ENCODE peak calls at places on chromosomes 2 and 18, in four cellular contexts. D is IMR-90, O is K562, M is HCT116. Z is an unnamed sample.

GRCh38 chr2:177261115-177261779 is 3.3 kb downstream of the NFE2L2 start:
- DNase-seq in O (no peak), M (no peak), D (no peak), Z (no peak)

GRCh38 chr2:88181511-88181910 is 11.4 kb downstream of the THNSL2 start:
- DNase-seq in M (no peak), D (no peak), O (no peak), Z (no peak)

GRCh38 chr18:9365406-9365805 is 30.8 kb downstream of the TWSG1 start:
- DNase-seq in O (no peak), D (peak), M (no peak), Z (no peak)

GRCh38 chr18:13895505-13896033 is 19.8 kb downstream of the MC2R start:
- DNase-seq in O (no peak), M (no peak), D (no peak), Z (no peak)

GRCh38 chr18:69757733-69758132 is 189.9 kb downstream of the CD226 start:
- DNase-seq in M (no peak), D (peak), O (no peak), Z (peak)

GRCh38 chr18:13541621-13542519 is 184.5 kb downstream of the FAM210A start:
- DNase-seq in D (no peak), M (no peak), O (no peak), Z (peak)

GRCh38 chr2:61057562-61057961 is 8.1 kb upstream of the SANBR start:
- DNase-seq in O (no peak), M (no peak), D (no peak), Z (no peak)

GRCh38 chr2:191023235-191023679 is 9.3 kb upstream of the STAT1 start:
- DNase-seq in M (no peak), D (no peak), O (peak), Z (no peak)

GRCh38 chr2:238459081-238459629 is 32.4 kb downstream of the ASB1 start:
- DNase-seq in D (peak), M (no peak), O (no peak), Z (no peak)

GRCh38 chr18:68397241-68398035 is 317.5 kb downstream of the TMX3 start:
- DNase-seq in D (peak), O (no peak), M (no peak), Z (no peak)

GRCh38 chr2:230226090-230226551 is 585 bp downstream of the SP140 start:
- DNase-seq in O (no peak), D (no peak), M (no peak), Z (no peak)

GRCh38 chr2:239102266-239102665 is 254.4 kb downstream of the TWIST2 start:
- DNase-seq in O (no peak), D (no peak), M (no peak), Z (no peak)

GRCh38 chr2:238097988-238098853 is 1.9 kb upstream of the ESPNL start:
- DNase-seq in O (peak), D (no peak), M (peak), Z (peak)

GRCh38 chr2:38581193-38582147 is 21.3 kb downstream of the HNRNPLL start:
- DNase-seq in D (peak), O (peak), M (peak), Z (no peak)

GRCh38 chr18:63057707-63058106 is 261.9 kb downstream of the BCL2 start:
- DNase-seq in O (no peak), M (no peak), D (no peak), Z (no peak)

GRCh38 chr2:176202491-176202890 is 14.0 kb downstream of the HOXD1 start:
- DNase-seq in O (no peak), D (no peak), M (no peak), Z (no peak)

GRCh38 chr2:101751276-101751675 is 53.8 kb downstream of the MAP4K4 start:
- DNase-seq in D (no peak), M (no peak), O (no peak), Z (no peak)
- H3K4me2 ChIP-seq in D (peak), M (no peak), O (peak), Z (peak)

GRCh38 chr2:28134857-28135256 is 244.3 kb downstream of the BABAM2 start:
- DNase-seq in O (no peak), D (no peak), M (no peak), Z (no peak)

GRCh38 chr2:28135324-28135723 is 244.8 kb downstream of the BABAM2 start:
- DNase-seq in D (no peak), O (no peak), M (no peak), Z (no peak)

GRCh38 chr2:28136557-28136956 is 246.0 kb downstream of the BABAM2 start:
- DNase-seq in O (no peak), D (no peak), M (no peak), Z (no peak)

GRCh38 chr2:28137221-28137620 is 246.7 kb downstream of the BABAM2 start:
- DNase-seq in O (no peak), M (no peak), D (peak), Z (peak)

DNA sequence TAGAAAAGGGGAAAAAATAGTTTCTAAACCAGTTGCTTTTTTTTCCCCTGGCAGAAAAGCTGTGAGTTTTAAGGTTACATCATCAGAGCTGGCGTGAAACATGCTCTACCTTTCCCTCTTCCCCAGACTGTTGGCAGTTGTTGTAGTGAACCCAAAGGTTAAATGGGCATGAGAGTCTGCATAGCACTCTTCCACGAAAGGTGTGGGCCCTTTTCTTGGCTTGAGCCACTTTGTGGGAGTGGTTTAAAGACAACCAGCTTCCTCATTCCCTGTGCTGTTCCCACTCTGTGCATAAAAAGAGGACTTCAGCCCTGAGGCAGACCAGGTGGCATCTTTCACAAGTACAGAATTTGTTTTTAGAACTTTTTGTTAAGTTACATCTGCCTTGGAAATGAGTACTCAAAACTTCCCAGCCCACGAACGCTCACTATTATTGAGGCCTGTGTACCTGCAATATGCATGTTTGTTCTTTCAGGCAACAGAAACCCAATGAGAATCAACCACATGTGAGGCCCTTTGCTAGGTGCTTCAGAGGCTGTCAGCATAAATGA is 243.8 kb downstream of the BABAM2 start:
- DNase-seq in D (no peak), M (no peak), O (no peak), Z (no peak)
- TF ChIP-seq POLR2A in D (no peak), M (no peak), O (no peak), Z (no peak)

GRCh38 chr2:197161738-197162137 is 148.8 kb downstream of the ANKRD44 start:
- DNase-seq in O (no peak), D (no peak), M (no peak), Z (no peak)

GRCh38 chr2:197159681-197160211 is 150.8 kb downstream of the ANKRD44 start:
- DNase-seq in D (peak), M (peak), O (no peak), Z (peak)

GRCh38 chr2:197165020-197165419 is 145.6 kb downstream of the ANKRD44 start:
- DNase-seq in D (no peak), O (no peak), M (no peak), Z (no peak)

GRCh38 chr2:197167608-197168287 is 142.8 kb downstream of the ANKRD44 start:
- DNase-seq in M (no peak), O (no peak), D (no peak), Z (no peak)

DNA sequence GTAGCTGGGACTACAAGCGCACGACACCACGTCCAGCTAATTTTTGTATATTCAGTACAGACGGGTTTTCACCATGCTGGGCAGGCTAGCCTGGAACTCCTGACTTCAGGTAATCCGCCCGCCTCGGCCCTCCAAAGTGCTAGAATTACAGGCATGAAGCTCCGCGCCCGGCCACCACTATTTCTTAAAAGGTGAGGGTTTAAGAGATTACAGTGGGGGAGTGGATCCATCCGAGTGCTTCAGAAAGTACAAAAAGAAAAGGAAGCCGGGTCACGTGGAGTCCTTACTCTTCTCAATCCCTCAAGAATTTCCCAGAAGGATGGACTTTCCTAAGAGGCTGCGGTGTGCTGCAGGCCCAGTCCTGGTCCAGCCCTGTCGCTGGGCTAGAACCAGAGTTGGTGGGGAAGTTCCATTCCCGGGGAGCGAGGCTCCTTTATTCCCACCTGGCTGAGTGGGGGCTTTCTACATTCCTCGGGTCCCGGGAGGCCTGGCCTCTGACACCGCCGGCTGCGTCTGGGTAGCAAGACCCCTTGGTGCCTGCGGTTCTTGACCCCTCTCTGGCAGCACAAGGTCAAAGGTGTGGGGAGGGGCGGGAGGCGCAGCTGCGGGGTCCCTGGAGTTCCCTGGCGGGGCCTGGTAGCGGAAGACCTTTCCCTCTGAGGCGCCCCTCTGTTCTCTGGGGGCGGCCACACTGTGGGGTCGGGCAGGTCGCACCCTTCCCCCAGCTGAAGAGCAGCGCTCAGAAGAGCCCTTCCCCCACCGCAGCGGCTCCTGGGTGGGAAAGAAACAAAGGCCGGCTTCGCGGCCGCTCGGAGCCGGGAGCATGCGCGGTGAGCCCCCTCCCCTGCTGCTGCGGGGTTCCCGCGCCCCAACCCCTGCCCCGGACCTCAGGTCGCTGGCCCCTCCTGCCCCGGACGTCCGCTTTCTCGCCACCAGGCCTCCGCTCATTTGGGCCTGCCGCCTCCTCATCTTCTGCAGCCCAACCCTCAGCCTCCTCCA is 146.5 kb downstream of the ANKRD44 start:
- DNase-seq in M (no peak), O (no peak), D (no peak), Z (no peak)
- H3K4me2 ChIP-seq in M (no peak), O (no peak), D (no peak), Z (no peak)

DNA sequence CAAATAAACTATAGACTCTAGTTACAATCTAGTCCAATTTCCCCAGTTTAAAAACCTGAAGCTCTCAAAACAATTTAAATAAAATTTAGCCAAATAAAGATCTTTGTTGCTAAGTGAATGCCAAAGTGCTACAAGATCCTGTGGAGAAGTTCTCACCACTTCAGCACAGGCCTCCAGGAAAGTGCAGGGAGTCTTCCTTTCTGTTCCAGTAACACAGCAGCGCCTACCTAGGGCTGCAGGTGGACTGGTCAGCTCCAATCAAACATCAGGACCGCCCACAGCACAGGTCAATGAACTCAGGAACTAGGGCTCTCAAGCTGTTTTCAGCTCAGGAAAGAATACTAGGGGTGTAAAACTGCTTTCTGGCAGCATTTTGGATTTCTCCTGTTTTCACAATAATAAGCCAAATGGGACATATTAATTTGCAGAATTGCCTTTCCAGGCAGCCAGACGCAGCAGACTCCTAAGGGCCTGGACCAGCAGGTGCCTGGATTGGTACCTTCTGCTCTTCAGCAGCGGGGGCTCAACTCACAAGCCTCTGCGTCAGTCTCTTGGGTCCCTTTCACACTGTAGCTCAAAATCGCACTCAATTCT is 1.5 kb downstream of the FAM110C start:
- DNase-seq in M (no peak), D (no peak), O (no peak), Z (no peak)
- TF ChIP-seq POLR2A in M (no peak), D (no peak), O (no peak), Z (no peak)

DNA sequence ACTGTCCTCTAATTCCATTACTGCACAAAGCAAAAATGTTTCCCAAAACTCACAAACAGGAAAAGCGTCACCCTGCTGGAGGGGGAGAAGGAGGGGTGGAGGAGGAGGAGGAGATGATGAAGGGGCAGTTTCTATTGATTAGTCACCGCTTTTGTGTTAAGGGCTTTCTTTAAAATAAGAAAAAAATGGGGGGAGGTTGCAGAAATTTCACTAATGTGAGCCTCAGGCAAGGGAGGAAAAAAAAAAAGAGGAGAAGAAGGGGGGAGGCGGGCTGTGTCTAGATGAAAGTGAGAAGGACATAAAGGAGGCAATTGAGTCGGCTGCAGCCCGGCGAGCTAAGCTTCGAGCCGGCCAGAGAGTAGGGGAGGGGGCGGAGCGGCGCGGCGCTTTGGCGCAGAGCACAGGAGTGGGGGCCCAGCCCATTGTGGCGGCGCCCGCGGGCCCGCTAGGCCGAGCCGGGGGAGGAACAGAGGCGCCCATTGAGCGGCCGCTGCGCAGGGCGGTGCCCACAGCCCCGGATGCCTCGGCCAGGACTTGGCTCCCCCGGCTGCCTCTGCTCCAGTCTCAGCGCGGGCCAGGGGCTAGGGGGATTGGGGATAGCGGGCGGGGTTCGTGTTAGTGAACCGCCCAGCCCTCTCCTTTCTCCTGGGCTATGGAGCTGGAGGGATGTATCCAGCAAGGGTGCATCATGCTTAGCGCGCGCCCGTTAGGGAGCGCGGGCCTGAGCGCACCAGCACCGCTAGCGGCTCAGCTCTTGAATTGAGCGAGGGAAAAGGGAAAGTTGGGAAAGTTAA is 7.9 kb downstream of the PAX3 start:
- DNase-seq in D (no peak), O (no peak), M (no peak), Z (no peak)
- H3K4me2 ChIP-seq in D (no peak), O (no peak), M (no peak), Z (peak)

GRCh38 chr2:43402452-43402937 is 176.1 kb upstream of the ZFP36L2 start:
- DNase-seq in D (peak), M (no peak), O (no peak), Z (no peak)
- TF ChIP-seq POLR2A in D (no peak), M (no peak), O (no peak), Z (no peak)

Z was measured in A549.